ENCODE peak calls at places on chromosomes 6 and 20, in six cellular contexts. L, B, Z, X, R and V are unnamed samples.

GRCh38 chr6:36590237-36590636 is 3.9 kb upstream of the SRSF3 start:
- DNase-seq in L (no peak), B (peak), Z (peak), X (no peak), R (no peak), V (no peak)

GRCh38 chr6:75326557-75327258 is 42.1 kb upstream of the TMEM30A start:
- DNase-seq in L (peak), B (peak), Z (no peak), X (no peak), R (no peak), V (no peak)

GRCh38 chr6:131205891-131206290 is 70.6 kb downstream of the AKAP7 start:
- DNase-seq in L (no peak), B (no peak), Z (no peak), X (no peak), R (no peak), V (no peak)

GRCh38 chr20:50758469-50758868 is 27.1 kb downstream of the PARD6B start:
- DNase-seq in L (no peak), B (peak), Z (no peak), X (no peak), R (no peak), V (no peak)

GRCh38 chr6:11650297-11650696 is 112.7 kb downstream of the TMEM170B start:
- DNase-seq in L (peak), B (peak), Z (no peak), X (no peak), R (no peak), V (no peak)

GRCh38 chr6:56804996-56805395 is 149.9 kb upstream of the BEND6 start:
- DNase-seq in L (peak), B (peak), Z (no peak), X (no peak), R (no peak), V (no peak)

GRCh38 chr6:133423242-133423641 is 182.1 kb downstream of the EYA4 start:
- DNase-seq in L (no peak), B (no peak), Z (no peak), X (no peak), R (no peak), V (no peak)

GRCh38 chr6:148313483-148313882 is 29.2 kb upstream of the SASH1 start:
- DNase-seq in L (no peak), B (no peak), Z (no peak), X (no peak), R (no peak), V (no peak)

GRCh38 chr6:44234101-44235090 is 11.0 kb downstream of the SLC29A1 start:
- DNase-seq in L (peak), B (peak), Z (peak), X (peak), R (no peak), V (peak)

GRCh38 chr6:33814663-33814985 is 10.8 kb upstream of the MLN start:
- DNase-seq in L (no peak), B (no peak), Z (no peak), X (no peak), R (no peak), V (no peak)

GRCh38 chr6:155967326-155967725 is 511.7 kb upstream of the NOX3 start:
- DNase-seq in L (no peak), B (no peak), Z (no peak), X (no peak), R (no peak), V (no peak)

GRCh38 chr6:142627474-142627873 is 317.5 kb downstream of the HIVEP2 start:
- DNase-seq in L (no peak), B (no peak), Z (no peak), X (no peak), R (no peak), V (no peak)

GRCh38 chr6:168834814-168835213 is 393.8 kb downstream of the SMOC2 start:
- DNase-seq in L (no peak), B (no peak), Z (peak), X (no peak), R (no peak), V (no peak)

GRCh38 chr6:31797607-31798006 is 2.1 kb upstream of the VARS1 start:
- DNase-seq in L (no peak), B (no peak), Z (no peak), X (no peak), R (no peak), V (no peak)

GRCh38 chr20:62361799-62362589 is 5.1 kb downstream of the LAMA5 start:
- DNase-seq in L (peak), B (no peak), Z (peak), X (no peak), R (no peak), V (no peak)

GRCh38 chr6:49225471-49225870 is 237.6 kb downstream of the MMUT start:
- DNase-seq in L (no peak), B (no peak), Z (no peak), X (no peak), R (no peak), V (no peak)

GRCh38 chr20:10469599-10469998 is 34.5 kb downstream of the SLX4IP start:
- DNase-seq in L (peak), B (peak), Z (peak), X (no peak), R (no peak), V (peak)

GRCh38 chr6:37556884-37557644 is 57.4 kb upstream of the CCDC167 start:
- DNase-seq in L (no peak), B (no peak), Z (no peak), X (no peak), R (no peak), V (no peak)

GRCh38 chr6:17093692-17094091 is 8.2 kb upstream of the STMND1 start:
- DNase-seq in L (no peak), B (no peak), Z (no peak), X (no peak), R (no peak), V (no peak)
- TF ChIP-seq BHLHE40 in L (no peak), B (no peak), Z (no peak), X (no peak), R (no peak), V (no peak)

DNA sequence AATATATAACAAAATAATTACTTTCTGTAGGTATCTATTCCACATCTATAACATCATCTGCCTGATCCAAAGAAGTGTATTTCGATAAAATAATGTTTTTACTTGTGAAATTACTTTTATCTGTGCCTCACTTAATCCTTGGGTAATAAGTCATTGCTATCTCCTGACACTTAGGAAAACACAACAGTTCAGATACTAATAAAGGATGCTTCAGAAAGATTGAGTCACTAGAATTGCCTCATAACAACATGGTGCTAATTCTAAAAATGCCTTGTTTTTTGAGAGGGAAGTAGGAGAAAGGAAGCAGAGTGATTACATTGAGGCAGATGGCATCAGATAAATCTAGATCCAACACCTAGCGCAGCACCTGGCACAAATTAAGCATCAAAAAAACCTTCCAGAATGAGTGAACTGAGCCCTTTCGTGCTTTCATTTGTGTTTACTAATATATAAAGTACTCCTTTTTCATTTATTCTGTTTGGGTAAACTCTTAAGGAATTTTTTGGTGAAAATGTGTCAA is 69.0 kb downstream of the NCOA7 start:
- DNase-seq in L (no peak), B (peak), Z (no peak), X (no peak), R (no peak), V (no peak)
- TF ChIP-seq BHLHE40 in L (no peak), B (no peak), Z (no peak), X (no peak), R (no peak), V (no peak)

GRCh38 chr6:16472349-16473069 is 234.1 kb downstream of the GMPR start:
- DNase-seq in L (no peak), B (peak), Z (peak), X (no peak), R (no peak), V (no peak)

GRCh38 chr6:16474834-16475781 is 236.7 kb downstream of the GMPR start:
- DNase-seq in L (no peak), B (no peak), Z (no peak), X (no peak), R (no peak), V (no peak)

GRCh38 chr6:16473184-16473907 is 235.0 kb downstream of the GMPR start:
- DNase-seq in L (no peak), B (no peak), Z (no peak), X (no peak), R (peak), V (no peak)

GRCh38 chr6:16471898-16472297 is 233.5 kb downstream of the GMPR start:
- DNase-seq in L (no peak), B (no peak), Z (no peak), X (no peak), R (no peak), V (no peak)

DNA sequence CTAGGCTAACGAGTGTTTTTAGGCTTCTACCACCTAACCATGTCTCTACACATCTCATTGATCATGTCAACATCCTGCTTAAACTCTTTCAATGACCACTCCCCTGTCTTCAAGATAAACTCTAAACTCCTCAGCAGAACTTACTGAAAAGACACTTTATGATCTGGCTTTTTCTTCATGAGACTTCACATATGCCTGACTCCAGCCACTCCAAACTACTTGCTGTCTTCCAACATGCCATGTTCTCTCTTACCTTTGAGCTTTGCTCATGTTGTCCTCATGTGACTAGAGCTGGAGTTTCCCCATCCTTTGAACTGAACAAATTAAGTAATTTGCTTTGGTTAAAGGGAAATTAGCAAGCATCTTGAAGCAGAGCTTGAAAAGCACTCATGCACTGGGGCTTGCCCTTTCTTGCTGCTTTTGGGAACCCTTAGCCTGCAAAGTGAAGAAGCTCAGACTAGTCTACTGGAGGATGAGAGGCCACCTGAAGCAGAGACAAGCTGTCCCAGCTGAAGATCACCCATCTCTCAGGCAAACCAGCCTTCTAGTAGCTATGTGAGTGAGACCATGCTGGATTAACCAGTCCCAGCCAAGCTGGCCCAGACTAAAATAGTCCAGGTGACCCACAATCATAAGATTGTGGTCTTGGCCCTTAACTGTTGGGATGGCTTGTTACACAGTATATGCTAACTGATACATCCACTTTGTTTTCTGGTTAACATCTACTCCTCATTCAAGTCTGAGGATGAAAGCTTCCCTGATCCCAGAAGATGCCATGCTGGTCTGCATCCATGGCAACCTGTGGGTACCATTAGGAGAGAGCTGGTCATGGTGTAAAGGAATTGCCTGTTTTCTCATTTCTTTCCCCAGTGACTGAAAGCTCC is 235.8 kb downstream of the GMPR start:
- DNase-seq in L (no peak), B (no peak), Z (no peak), X (no peak), R (peak), V (no peak)
- TF ChIP-seq BHLHE40 in L (no peak), B (no peak), Z (no peak), X (no peak), R (peak), V (no peak)

GRCh38 chr6:143806282-143807102 is 36.6 kb upstream of the LTV1 start:
- DNase-seq in L (no peak), B (peak), Z (no peak), X (peak), R (no peak), V (no peak)

GRCh38 chr6:143804835-143805239 is 38.3 kb upstream of the LTV1 start:
- DNase-seq in L (no peak), B (no peak), Z (no peak), X (peak), R (no peak), V (no peak)

GRCh38 chr6:143807103-143807425 is 36.1 kb upstream of the LTV1 start:
- DNase-seq in L (no peak), B (no peak), Z (no peak), X (no peak), R (no peak), V (no peak)

GRCh38 chr6:143803769-143804540 is 39.2 kb upstream of the LTV1 start:
- DNase-seq in L (no peak), B (no peak), Z (no peak), X (no peak), R (no peak), V (no peak)

DNA sequence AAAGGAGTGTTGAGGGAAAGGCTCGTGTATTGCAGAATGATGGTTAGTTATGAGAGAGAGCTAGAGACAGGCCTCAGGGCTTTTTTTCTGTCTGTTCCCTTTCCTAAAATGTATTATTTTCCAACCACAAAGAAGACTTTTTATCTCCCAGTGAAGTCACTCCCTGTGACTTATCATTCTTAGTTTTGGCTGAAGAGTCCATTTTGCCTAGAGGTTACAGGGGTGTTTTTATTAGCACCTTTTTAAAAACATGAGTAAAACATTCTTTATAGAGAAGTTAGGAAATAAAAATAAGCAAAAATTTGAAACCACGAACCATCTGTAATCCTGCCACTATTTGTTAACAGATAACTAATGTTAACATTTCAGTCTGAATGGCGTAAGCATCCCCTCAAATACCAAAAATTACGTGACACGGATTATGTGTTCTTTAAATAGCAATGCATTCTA is 37.3 kb upstream of the LTV1 start:
- DNase-seq in L (no peak), B (peak), Z (no peak), X (no peak), R (no peak), V (no peak)
- TF ChIP-seq BHLHE40 in L (no peak), B (peak), Z (no peak), X (no peak), R (no peak), V (no peak)

GRCh38 chr20:54488442-54488841 is 13.0 kb downstream of the DOK5 start:
- DNase-seq in L (no peak), B (no peak), Z (no peak), X (no peak), R (no peak), V (no peak)
- TF ChIP-seq BHLHE40 in L (no peak), B (no peak), Z (no peak), X (no peak), R (no peak), V (no peak)

GRCh38 chr6:53095716-53096115 is 30.5 kb downstream of the FBXO9 start:
- DNase-seq in L (no peak), B (peak), Z (no peak), X (no peak), R (no peak), V (no peak)
- TF ChIP-seq BHLHE40 in L (no peak), B (no peak), Z (no peak), X (no peak), R (no peak), V (no peak)